ENCODE peak calls at places on chromosomes 13 and 19, in five cellular contexts. T is WERI-Rb-1, S is breast epithelium, I is hepatocyte, Y is WTC11. V is an unnamed sample.

GRCh38 chr13:50850445-50850844 is 7.0 kb upstream of the DLEU7 start:
- DNase-seq in I (no peak), Y (no peak), T (no peak), S (no peak), V (no peak)

GRCh38 chr13:85970727-85971126 is 171.5 kb upstream of the SLITRK6 start:
- DNase-seq in T (no peak), I (no peak), Y (no peak), S (no peak), V (no peak)

GRCh38 chr19:56211718-56212117 is 9.6 kb downstream of the ZSCAN5C start:
- DNase-seq in T (no peak), I (no peak), Y (no peak), S (no peak), V (no peak)

GRCh38 chr13:40522234-40522633 is 144.2 kb downstream of the FOXO1 start:
- DNase-seq in S (no peak), I (no peak), Y (no peak), T (no peak), V (no peak)

GRCh38 chr13:97116754-97117153 is 105.4 kb upstream of the MBNL2 start:
- DNase-seq in I (peak; percentile 42), T (no peak), S (no peak), Y (no peak), V (peak; percentile 30)

GRCh38 chr13:52851153-52851962 is 2.9 kb upstream of the PCDH8 start:
- DNase-seq in I (peak; percentile 71), T (peak; percentile 10), S (no peak), Y (peak; percentile 75), V (no peak)

GRCh38 chr13:55999709-56000108 is 1141.0 kb upstream of the PRR20A start:
- DNase-seq in Y (peak; percentile 20), S (no peak), T (peak; percentile 9), I (peak; percentile 8), V (no peak)

GRCh38 chr19:10560154-10560553 is 5.7 kb downstream of the KRI1 start:
- DNase-seq in I (no peak), T (no peak), Y (no peak), S (no peak), V (no peak)

GRCh38 chr19:6654347-6655310 is 15.3 kb downstream of the TNFSF14 start:
- DNase-seq in I (no peak), T (no peak), S (no peak), Y (no peak), V (no peak)

GRCh38 chr13:110687736-110688135 is 18.2 kb downstream of the CARS2 start:
- DNase-seq in Y (no peak), I (no peak), S (no peak), T (peak; percentile 4), V (no peak)

GRCh38 chr13:113635709-113636108 is 22.3 kb downstream of the ATP4B start:
- DNase-seq in T (no peak), I (no peak), Y (no peak), S (peak; percentile 38), V (no peak)

GRCh38 chr13:35881360-35881759 is 249.8 kb downstream of the DCLK1 start:
- DNase-seq in Y (no peak), S (no peak), I (no peak), T (no peak), V (no peak)

GRCh38 chr13:114148521-114148855 is 16.1 kb upstream of the RASA3 start:
- DNase-seq in Y (no peak), T (no peak), S (no peak), I (no peak), V (no peak)

GRCh38 chr19:13022111-13022858 is 27.0 kb downstream of the NFIX start:
- DNase-seq in I (no peak), Y (no peak), T (no peak), S (no peak), V (peak; percentile 37)

GRCh38 chr13:94247890-94248289 is 231.6 kb downstream of the DCT start:
- DNase-seq in I (no peak), T (no peak), Y (no peak), S (no peak), V (no peak)

GRCh38 chr13:40629678-40630384 is 36.6 kb downstream of the FOXO1 start:
- DNase-seq in S (no peak), Y (no peak), T (no peak), I (no peak), V (no peak)

GRCh38 chr13:33280550-33280905 is 5.0 kb downstream of the STARD13 start:
- DNase-seq in S (no peak), T (no peak), Y (no peak), I (no peak), V (no peak)

GRCh38 chr13:49791753-49792549 is 531 bp downstream of the KPNA3 start:
- DNase-seq in T (peak; percentile 25), S (no peak), Y (peak; percentile 50), I (peak; percentile 68), V (no peak)

GRCh38 chr13:94813920-94814500 is 101.7 kb upstream of the SOX21 start:
- DNase-seq in T (no peak), S (no peak), Y (no peak), I (no peak), V (no peak)

GRCh38 chr19:19597809-19598306 is 20.6 kb downstream of the PBX4 start:
- DNase-seq in Y (no peak), I (no peak), T (no peak), S (no peak), V (no peak)

GRCh38 chr19:35859414-35859813 is 2.7 kb downstream of the KIRREL2 start:
- DNase-seq in T (no peak), I (no peak), S (no peak), Y (no peak), V (no peak)

GRCh38 chr19:35862528-35862927 is 5.8 kb downstream of the KIRREL2 start:
- DNase-seq in I (no peak), S (no peak), T (no peak), Y (no peak), V (no peak)

GRCh38 chr19:35861640-35862160 is 5.0 kb downstream of the KIRREL2 start:
- DNase-seq in T (no peak), S (no peak), Y (no peak), I (no peak), V (no peak)

GRCh38 chr19:35860818-35861639 is 4.3 kb downstream of the KIRREL2 start:
- DNase-seq in I (peak; percentile 71), Y (peak; percentile 92), T (no peak), S (no peak), V (no peak)

GRCh38 chr19:35860436-35860817 is 3.7 kb downstream of the KIRREL2 start:
- DNase-seq in T (no peak), S (no peak), Y (peak; percentile 34), I (no peak), V (no peak)
- TF ChIP-seq CTCF in T (no peak), S (no peak), Y (no peak), I (no peak), V (no peak)

GRCh38 chr19:48216933-48217332 is 38.8 kb downstream of the CARD8 start:
- DNase-seq in Y (peak; percentile 71), I (no peak), T (no peak), S (no peak), V (no peak)
- TF ChIP-seq CTCF in Y (peak; percentile 61), I (no peak), T (no peak), S (no peak), V (no peak)

GRCh38 chr13:30526612-30527217 is 61.0 kb upstream of the HMGB1 start:
- DNase-seq in Y (peak; percentile 16), I (peak; percentile 9), S (no peak), T (no peak), V (no peak)
- TF ChIP-seq CTCF in Y (no peak), I (no peak), S (no peak), T (no peak), V (no peak)

GRCh38 chr19:44598355-44598754 is 15.0 kb upstream of the IGSF23 start:
- DNase-seq in T (no peak), I (no peak), S (no peak), Y (no peak), V (no peak)
- TF ChIP-seq CTCF in T (no peak), I (no peak), S (no peak), Y (no peak), V (no peak)

DNA sequence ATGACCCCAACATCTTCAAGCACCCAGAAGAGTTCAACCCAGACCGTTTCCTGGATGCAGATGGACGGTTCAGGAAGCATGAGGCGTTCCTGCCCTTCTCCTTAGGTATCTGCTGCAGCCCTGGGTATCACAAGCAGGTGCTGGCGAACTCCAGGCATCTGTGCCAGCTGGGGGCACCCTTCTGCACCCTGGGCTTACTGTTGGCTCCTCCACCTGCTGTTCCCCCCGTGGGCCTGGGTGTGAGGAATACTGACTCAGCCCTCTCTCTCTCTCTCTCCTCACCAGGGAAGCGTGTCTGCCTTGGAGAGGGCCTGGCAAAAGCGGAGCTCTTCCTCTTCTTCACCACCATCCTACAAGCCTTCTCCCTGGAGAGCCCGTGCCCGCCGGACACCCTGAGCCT is 13.0 kb downstream of the CYP2S1 start:
- DNase-seq in T (no peak), I (no peak), S (no peak), Y (no peak), V (no peak)
- TF ChIP-seq CTCF in T (no peak), I (no peak), S (no peak), Y (no peak), V (peak; percentile 44)